ENCODE peak calls at places on chromosomes 2 and 18, in four cellular contexts. P, R, D and Q are unnamed samples. For H3K4me1, the result is how much of the 10 kb centered on the place peaks cover.

GRCh38 chr2:233542507-233542906 is 24.1 kb downstream of the USP40 start:
- DNase-seq in P (no peak), R (no peak), D (no peak), Q (no peak)

GRCh38 chr2:74418312-74418711 is 3.1 kb downstream of the C2orf81 start:
- DNase-seq in P (no peak), R (no peak), D (no peak), Q (no peak)

GRCh38 chr2:152134488-152135280 is 35.8 kb upstream of the CACNB4 start:
- DNase-seq in P (no peak), R (no peak), D (no peak), Q (no peak)

GRCh38 chr18:5456577-5457466 is 87.0 kb downstream of the EPB41L3 start:
- DNase-seq in P (no peak), R (peak), D (no peak), Q (no peak)

GRCh38 chr2:121044412-121044811 is 240.6 kb downstream of the TFCP2L1 start:
- DNase-seq in P (no peak), R (no peak), D (peak), Q (no peak)

GRCh38 chr2:176105727-176106635 is 1.1 kb upstream of the HOXD11 start:
- DNase-seq in P (no peak), R (no peak), D (no peak), Q (no peak)

GRCh38 chr2:200365209-200365608 is 58.7 kb downstream of the SPATS2L start:
- DNase-seq in P (no peak), R (no peak), D (no peak), Q (no peak)

GRCh38 chr2:46339676-46340459 is 42.7 kb downstream of the EPAS1 start:
- DNase-seq in P (no peak), R (no peak), D (no peak), Q (no peak)

GRCh38 chr2:172270278-172271079 is 156.9 kb upstream of the ITGA6 start:
- DNase-seq in P (no peak), R (no peak), D (no peak), Q (no peak)

GRCh38 chr2:148524519-148524919 is 120.0 kb upstream of the EPC2 start:
- DNase-seq in P (no peak), R (no peak), D (no peak), Q (no peak)

GRCh38 chr2:96985181-96985580 is 1.2 kb downstream of the FAM178B start:
- DNase-seq in P (no peak), R (no peak), D (no peak), Q (no peak)

GRCh38 chr18:12008842-12009580 is 27.7 kb downstream of the IMPA2 start:
- DNase-seq in P (no peak), R (no peak), D (no peak), Q (no peak)

GRCh38 chr18:23341383-23341782 is 111.7 kb upstream of the RIOK3 start:
- DNase-seq in P (no peak), R (no peak), D (no peak), Q (no peak)

GRCh38 chr18:28075501-28075900 is 101.4 kb downstream of the CDH2 start:
- DNase-seq in P (peak), R (no peak), D (peak), Q (no peak)

GRCh38 chr2:71466301-71467179 is 13.2 kb downstream of the DYSF start:
- DNase-seq in P (peak), R (no peak), D (peak), Q (no peak)

GRCh38 chr2:6418316-6418715 is 447.4 kb downstream of the CMPK2 start:
- DNase-seq in P (no peak), R (no peak), D (no peak), Q (no peak)

GRCh38 chr2:171244970-171245782 is 84.5 kb upstream of the TLK1 start:
- DNase-seq in P (peak), R (peak), D (peak), Q (no peak)

GRCh38 chr2:26222976-26223375 is 21.5 kb downstream of the HADHA start:
- DNase-seq in P (no peak), R (no peak), D (no peak), Q (no peak)

GRCh38 chr2:1804865-1805264 is 60.5 kb upstream of the PXDN start:
- DNase-seq in P (no peak), R (no peak), D (no peak), Q (no peak)

GRCh38 chr2:219461061-219461514 is 26.4 kb downstream of the SPEG start:
- DNase-seq in P (no peak), R (peak), D (no peak), Q (no peak)

DNA sequence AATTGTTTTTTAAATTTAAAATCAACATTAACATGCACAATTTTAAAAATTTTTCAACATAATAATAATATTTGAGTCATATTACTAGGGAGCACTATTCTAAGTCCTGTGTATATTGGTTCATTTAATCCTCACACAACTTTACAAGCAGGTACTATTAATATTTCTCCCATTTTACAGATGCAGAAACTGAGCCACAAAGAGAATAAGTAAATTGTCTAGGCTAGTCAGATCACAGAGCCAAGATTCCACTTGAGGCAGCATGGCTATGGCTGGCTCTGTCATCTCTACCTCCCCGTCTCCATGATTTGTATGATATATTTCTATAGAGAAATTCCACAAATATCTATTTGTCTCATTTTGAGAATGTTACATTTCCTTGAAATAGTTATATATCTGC is 15.1 kb downstream of the CCNT2 start:
- DNase-seq in P (no peak), R (no peak), D (no peak), Q (no peak)
- H3K4me1 ChIP-seq in P (under half), R (under half), D (half or more), Q (under half)

GRCh38 chr2:241959751-241960269 is 90.3 kb downstream of the RTP5 start:
- DNase-seq in P (no peak), R (no peak), D (no peak), Q (no peak)

GRCh38 chr2:241964133-241964532 is 94.6 kb downstream of the RTP5 start:
- DNase-seq in P (no peak), R (peak), D (no peak), Q (no peak)

GRCh38 chr2:241961454-241961853 is 91.9 kb downstream of the RTP5 start:
- DNase-seq in P (no peak), R (peak), D (no peak), Q (no peak)

GRCh38 chr2:241965931-241966412 is 96.4 kb downstream of the RTP5 start:
- DNase-seq in P (peak), R (peak), D (no peak), Q (no peak)

DNA sequence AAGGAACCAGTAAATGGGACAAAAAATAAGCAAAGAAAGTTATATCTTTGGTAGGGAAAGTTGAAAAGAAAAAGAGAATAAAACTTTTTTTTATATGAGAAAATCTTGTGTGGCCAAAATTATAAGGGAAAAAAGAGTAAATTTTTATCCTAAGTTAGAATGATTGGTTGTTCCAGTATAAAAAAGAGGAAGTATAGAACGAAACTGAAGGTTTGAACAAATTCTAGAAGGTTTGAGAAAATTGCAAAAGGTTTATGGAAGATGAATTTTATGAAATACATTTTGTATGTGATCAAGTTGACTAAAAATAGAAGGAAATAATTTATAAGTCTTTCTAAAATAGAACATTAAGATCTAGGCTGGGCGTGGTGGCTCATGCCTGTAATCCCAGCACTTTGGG is 93.7 kb downstream of the RTP5 start:
- DNase-seq in P (no peak), R (peak), D (no peak), Q (no peak)
- H3K4me2 ChIP-seq in P (no peak), R (peak), D (no peak), Q (no peak)

GRCh38 chr2:99573624-99574251 is 83.9 kb upstream of the REV1 start:
- DNase-seq in P (no peak), R (no peak), D (no peak), Q (no peak)

GRCh38 chr2:99569393-99569792 is 79.6 kb upstream of the REV1 start:
- DNase-seq in P (no peak), R (no peak), D (no peak), Q (no peak)

GRCh38 chr2:99572798-99573197 is 83.0 kb upstream of the REV1 start:
- DNase-seq in P (no peak), R (no peak), D (no peak), Q (no peak)

GRCh38 chr2:99572380-99572779 is 82.6 kb upstream of the REV1 start:
- DNase-seq in P (peak), R (no peak), D (no peak), Q (no peak)

GRCh38 chr2:99571609-99572344 is 82.0 kb upstream of the REV1 start:
- DNase-seq in P (peak), R (no peak), D (no peak), Q (no peak)
- H3K27ac ChIP-seq in P (no peak), R (no peak), D (no peak), Q (no peak)

GRCh38 chr18:62979900-62980299 is 264.6 kb downstream of the PHLPP1 start:
- DNase-seq in P (no peak), R (no peak), D (no peak), Q (no peak)
- H3K4me1 ChIP-seq in P (under half), R (under half), D (under half), Q (under half)

DNA sequence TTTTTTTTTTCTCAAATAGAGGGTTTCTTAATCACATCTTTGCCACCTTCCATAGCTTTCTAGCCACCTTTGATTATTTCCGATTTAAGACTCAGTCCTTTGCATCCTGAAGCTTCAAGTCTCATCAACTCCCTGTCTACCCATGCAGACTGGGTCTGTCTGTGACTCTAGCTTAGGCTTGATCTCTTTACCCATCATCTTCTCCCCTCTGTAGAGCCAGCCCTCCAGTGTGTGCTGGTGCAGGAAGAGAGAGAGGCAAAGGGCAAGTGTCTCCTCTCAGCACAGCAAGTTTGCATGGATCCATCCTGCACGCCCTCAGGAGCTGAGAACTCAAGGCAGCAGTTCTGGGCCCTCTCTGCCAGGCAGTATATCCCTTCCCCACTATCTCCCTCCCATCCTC is 70.4 kb downstream of the HNRNPLL start:
- DNase-seq in P (no peak), R (peak), D (no peak), Q (no peak)
- H3K4me2 ChIP-seq in P (no peak), R (peak), D (no peak), Q (no peak)

GRCh38 chr2:128368437-128369125 is 49.9 kb upstream of the HS6ST1 start:
- DNase-seq in P (no peak), R (no peak), D (no peak), Q (no peak)

GRCh38 chr2:128370468-128371247 is 52.0 kb upstream of the HS6ST1 start:
- DNase-seq in P (no peak), R (no peak), D (no peak), Q (no peak)

GRCh38 chr2:128367601-128368359 is 49.1 kb upstream of the HS6ST1 start:
- DNase-seq in P (no peak), R (no peak), D (no peak), Q (no peak)

GRCh38 chr2:128369626-128370467 is 51.2 kb upstream of the HS6ST1 start:
- DNase-seq in P (no peak), R (no peak), D (no peak), Q (no peak)

DNA sequence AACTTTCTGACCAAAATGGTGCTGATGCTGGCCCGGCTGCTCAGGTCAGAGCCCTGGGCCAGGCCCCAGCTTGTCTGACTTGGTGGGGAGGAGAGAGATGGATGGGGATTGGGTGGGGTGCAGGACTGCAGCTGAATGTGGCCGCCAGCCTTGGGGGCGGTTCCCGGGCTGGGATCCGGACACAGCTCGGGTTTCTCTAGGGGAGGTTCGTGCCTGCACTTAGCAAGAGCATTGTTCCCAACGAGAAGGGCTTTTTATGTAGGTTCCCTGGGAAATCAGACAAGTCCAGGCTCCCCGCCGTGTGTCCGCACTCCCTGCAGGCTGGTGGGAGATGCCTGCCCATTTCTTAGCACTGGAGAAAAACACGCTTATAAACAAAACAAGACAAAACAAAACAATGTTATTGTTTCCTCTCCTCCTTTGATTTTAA is 50.5 kb upstream of the HS6ST1 start:
- DNase-seq in P (no peak), R (no peak), D (no peak), Q (no peak)
- H3K27ac ChIP-seq in P (no peak), R (no peak), D (no peak), Q (no peak)